ENCODE peak calls at places on chromosomes 4 and X, in five cellular contexts. One of them, this sample, is unnamed.

GRCh38 chrX:45850775-45851433 is 650.2 kb upstream of the DIPK2B start:
- DNase-seq in glutamatergic neuron: peak
- DNase-seq in activated CD4-positive, alpha-beta T cell treated with anti-CD3 and anti-CD28 coated beads for 4 hours: peak
- DNase-seq in CD4-positive, alpha-beta memory T cell: peak
- DNase-seq in NCI-H69: peak
- DNase-seq in this sample: no peak

GRCh38 chr4:24809376-24809775 is 14.0 kb downstream of the SOD3 start:
- DNase-seq in glutamatergic neuron: no peak
- DNase-seq in activated CD4-positive, alpha-beta T cell treated with anti-CD3 and anti-CD28 coated beads for 4 hours: no peak
- DNase-seq in CD4-positive, alpha-beta memory T cell: no peak
- DNase-seq in NCI-H69: peak
- DNase-seq in this sample: no peak

GRCh38 chr4:156291317-156291716 is 337.7 kb upstream of the CTSO start:
- DNase-seq in glutamatergic neuron: no peak
- DNase-seq in activated CD4-positive, alpha-beta T cell treated with anti-CD3 and anti-CD28 coated beads for 4 hours: no peak
- DNase-seq in CD4-positive, alpha-beta memory T cell: no peak
- DNase-seq in NCI-H69: no peak
- DNase-seq in this sample: no peak

GRCh38 chr4:169229571-169230028 is 41.2 kb downstream of the SH3RF1 start:
- DNase-seq in glutamatergic neuron: no peak
- DNase-seq in activated CD4-positive, alpha-beta T cell treated with anti-CD3 and anti-CD28 coated beads for 4 hours: no peak
- DNase-seq in CD4-positive, alpha-beta memory T cell: no peak
- DNase-seq in NCI-H69: peak
- DNase-seq in this sample: no peak

GRCh38 chr4:123116412-123116811 is 194.0 kb upstream of the NUDT6 start:
- DNase-seq in glutamatergic neuron: no peak
- DNase-seq in activated CD4-positive, alpha-beta T cell treated with anti-CD3 and anti-CD28 coated beads for 4 hours: no peak
- DNase-seq in CD4-positive, alpha-beta memory T cell: no peak
- DNase-seq in NCI-H69: no peak
- DNase-seq in this sample: no peak

GRCh38 chr4:149500806-149501205 is 314.8 kb downstream of the IQCM start:
- DNase-seq in glutamatergic neuron: no peak
- DNase-seq in activated CD4-positive, alpha-beta T cell treated with anti-CD3 and anti-CD28 coated beads for 4 hours: no peak
- DNase-seq in CD4-positive, alpha-beta memory T cell: no peak
- DNase-seq in NCI-H69: no peak
- DNase-seq in this sample: no peak

GRCh38 chr4:113998026-113998425 is 18.6 kb upstream of the ARSJ start:
- DNase-seq in glutamatergic neuron: no peak
- DNase-seq in activated CD4-positive, alpha-beta T cell treated with anti-CD3 and anti-CD28 coated beads for 4 hours: no peak
- DNase-seq in CD4-positive, alpha-beta memory T cell: no peak
- DNase-seq in NCI-H69: peak
- DNase-seq in this sample: peak

GRCh38 chrX:118498351-118498750 is 2.7 kb downstream of the DOCK11 start:
- DNase-seq in glutamatergic neuron: no peak
- DNase-seq in activated CD4-positive, alpha-beta T cell treated with anti-CD3 and anti-CD28 coated beads for 4 hours: no peak
- DNase-seq in CD4-positive, alpha-beta memory T cell: no peak
- DNase-seq in NCI-H69: no peak
- DNase-seq in this sample: no peak

GRCh38 chrX:42694260-42694815 is 83.6 kb downstream of the PPP1R2C start:
- DNase-seq in glutamatergic neuron: no peak
- DNase-seq in activated CD4-positive, alpha-beta T cell treated with anti-CD3 and anti-CD28 coated beads for 4 hours: no peak
- DNase-seq in CD4-positive, alpha-beta memory T cell: no peak
- DNase-seq in NCI-H69: no peak
- DNase-seq in this sample: no peak

GRCh38 chrX:53093177-53093655 is 726 bp upstream of the KANTR start:
- DNase-seq in glutamatergic neuron: peak
- DNase-seq in activated CD4-positive, alpha-beta T cell treated with anti-CD3 and anti-CD28 coated beads for 4 hours: peak
- DNase-seq in CD4-positive, alpha-beta memory T cell: peak
- DNase-seq in NCI-H69: peak
- DNase-seq in this sample: peak

GRCh38 chr4:2595436-2595835 is 59.0 kb downstream of the FAM193A start:
- DNase-seq in glutamatergic neuron: no peak
- DNase-seq in activated CD4-positive, alpha-beta T cell treated with anti-CD3 and anti-CD28 coated beads for 4 hours: no peak
- DNase-seq in CD4-positive, alpha-beta memory T cell: no peak
- DNase-seq in NCI-H69: no peak
- DNase-seq in this sample: no peak

GRCh38 chr4:89708903-89709361 is 128.0 kb downstream of the SNCA start:
- DNase-seq in glutamatergic neuron: no peak
- DNase-seq in activated CD4-positive, alpha-beta T cell treated with anti-CD3 and anti-CD28 coated beads for 4 hours: no peak
- DNase-seq in CD4-positive, alpha-beta memory T cell: no peak
- DNase-seq in NCI-H69: peak
- DNase-seq in this sample: no peak

GRCh38 chrX:47723689-47724088 is 64.7 kb upstream of the UXT start:
- DNase-seq in glutamatergic neuron: no peak
- DNase-seq in activated CD4-positive, alpha-beta T cell treated with anti-CD3 and anti-CD28 coated beads for 4 hours: no peak
- DNase-seq in CD4-positive, alpha-beta memory T cell: no peak
- DNase-seq in NCI-H69: peak
- DNase-seq in this sample: no peak

GRCh38 chr4:8471211-8471875 is 30.8 kb downstream of the TRMT44 start:
- DNase-seq in glutamatergic neuron: no peak
- DNase-seq in activated CD4-positive, alpha-beta T cell treated with anti-CD3 and anti-CD28 coated beads for 4 hours: no peak
- DNase-seq in CD4-positive, alpha-beta memory T cell: no peak
- DNase-seq in NCI-H69: no peak
- DNase-seq in this sample: no peak

GRCh38 chr4:143289370-143289769 is 47.3 kb upstream of the GAB1 start:
- DNase-seq in glutamatergic neuron: no peak
- DNase-seq in activated CD4-positive, alpha-beta T cell treated with anti-CD3 and anti-CD28 coated beads for 4 hours: no peak
- DNase-seq in CD4-positive, alpha-beta memory T cell: no peak
- DNase-seq in NCI-H69: no peak
- DNase-seq in this sample: no peak

GRCh38 chr4:140065393-140065792 is 88.6 kb downstream of the MAML3 start:
- DNase-seq in glutamatergic neuron: no peak
- DNase-seq in activated CD4-positive, alpha-beta T cell treated with anti-CD3 and anti-CD28 coated beads for 4 hours: no peak
- DNase-seq in CD4-positive, alpha-beta memory T cell: no peak
- DNase-seq in NCI-H69: no peak
- DNase-seq in this sample: no peak

GRCh38 chr4:105520819-105521790 is 31.3 kb upstream of the ARHGEF38 start:
- DNase-seq in glutamatergic neuron: no peak
- DNase-seq in activated CD4-positive, alpha-beta T cell treated with anti-CD3 and anti-CD28 coated beads for 4 hours: no peak
- DNase-seq in CD4-positive, alpha-beta memory T cell: peak
- DNase-seq in NCI-H69: peak
- DNase-seq in this sample: no peak

This sample was measured in NCI-H1930.